ENCODE peak calls at places on chromosomes 2 and 18, in six cellular contexts. One of them, this sample, is unnamed.

GRCh38 chr18:69838620-69839411 is 108.9 kb downstream of the CD226 start:
- DNase-seq in Peyer's patch: no peak
- DNase-seq in astrocyte of the cerebellum: no peak
- DNase-seq in H1: peak
- DNase-seq in foreskin fibroblast: no peak
- DNase-seq in fibroblast of mammary gland: peak
- DNase-seq in this sample: no peak

GRCh38 chr2:66794571-66794970 is 359.6 kb downstream of the MEIS1 start:
- DNase-seq in Peyer's patch: no peak
- DNase-seq in astrocyte of the cerebellum: no peak
- DNase-seq in H1: no peak
- DNase-seq in foreskin fibroblast: no peak
- DNase-seq in fibroblast of mammary gland: no peak
- DNase-seq in this sample: no peak

GRCh38 chr2:217160978-217161973 is 301.4 kb upstream of the TNP1 start:
- DNase-seq in Peyer's patch: no peak
- DNase-seq in astrocyte of the cerebellum: no peak
- DNase-seq in H1: no peak
- DNase-seq in foreskin fibroblast: no peak
- DNase-seq in fibroblast of mammary gland: no peak
- DNase-seq in this sample: no peak

GRCh38 chr2:135485441-135485840 is 45.6 kb downstream of the ZRANB3 start:
- DNase-seq in Peyer's patch: no peak
- DNase-seq in astrocyte of the cerebellum: no peak
- DNase-seq in H1: no peak
- DNase-seq in foreskin fibroblast: no peak
- DNase-seq in fibroblast of mammary gland: no peak
- DNase-seq in this sample: peak

GRCh38 chr2:177783835-177784448 is 288.6 kb downstream of the PDE11A start:
- DNase-seq in Peyer's patch: no peak
- DNase-seq in astrocyte of the cerebellum: peak
- DNase-seq in H1: no peak
- DNase-seq in foreskin fibroblast: peak
- DNase-seq in fibroblast of mammary gland: peak
- DNase-seq in this sample: peak

GRCh38 chr2:8154270-8154669 is 527.6 kb upstream of the ID2 start:
- DNase-seq in Peyer's patch: no peak
- DNase-seq in astrocyte of the cerebellum: no peak
- DNase-seq in H1: no peak
- DNase-seq in foreskin fibroblast: no peak
- DNase-seq in fibroblast of mammary gland: no peak
- DNase-seq in this sample: no peak

GRCh38 chr18:57780318-57781127 is 22.6 kb downstream of the ATP8B1 start:
- DNase-seq in Peyer's patch: no peak
- DNase-seq in astrocyte of the cerebellum: peak
- DNase-seq in H1: no peak
- DNase-seq in foreskin fibroblast: peak
- DNase-seq in fibroblast of mammary gland: peak
- DNase-seq in this sample: peak

GRCh38 chr2:239792649-239793010 is 232.5 kb downstream of the NDUFA10 start:
- DNase-seq in Peyer's patch: no peak
- DNase-seq in astrocyte of the cerebellum: no peak
- DNase-seq in H1: no peak
- DNase-seq in foreskin fibroblast: no peak
- DNase-seq in fibroblast of mammary gland: no peak
- DNase-seq in this sample: no peak

GRCh38 chr2:60313470-60314172 is 239.8 kb downstream of the BCL11A start:
- DNase-seq in Peyer's patch: peak
- DNase-seq in astrocyte of the cerebellum: no peak
- DNase-seq in H1: no peak
- DNase-seq in foreskin fibroblast: no peak
- DNase-seq in fibroblast of mammary gland: no peak
- DNase-seq in this sample: no peak

GRCh38 chr2:40201425-40201824 is 250.5 kb downstream of the SLC8A1 start:
- DNase-seq in Peyer's patch: no peak
- DNase-seq in astrocyte of the cerebellum: no peak
- DNase-seq in H1: no peak
- DNase-seq in foreskin fibroblast: peak
- DNase-seq in fibroblast of mammary gland: peak
- DNase-seq in this sample: no peak

GRCh38 chr18:79847606-79848293 is 50.0 kb downstream of the KCNG2 start:
- DNase-seq in Peyer's patch: peak
- DNase-seq in astrocyte of the cerebellum: no peak
- DNase-seq in H1: peak
- DNase-seq in foreskin fibroblast: no peak
- DNase-seq in fibroblast of mammary gland: no peak
- DNase-seq in this sample: no peak

GRCh38 chr2:176174850-176175728 is 13.4 kb upstream of the HOXD1 start:
- DNase-seq in Peyer's patch: no peak
- DNase-seq in astrocyte of the cerebellum: no peak
- DNase-seq in H1: peak
- DNase-seq in foreskin fibroblast: no peak
- DNase-seq in fibroblast of mammary gland: no peak
- DNase-seq in this sample: no peak

GRCh38 chr2:155151945-155152344 is 453.4 kb downstream of the KCNJ3 start:
- DNase-seq in Peyer's patch: no peak
- DNase-seq in astrocyte of the cerebellum: no peak
- DNase-seq in H1: no peak
- DNase-seq in foreskin fibroblast: no peak
- DNase-seq in fibroblast of mammary gland: no peak
- DNase-seq in this sample: no peak
- H3K4me3 ChIP-seq in Peyer's patch: no peak
- H3K4me3 ChIP-seq in astrocyte of the cerebellum: no peak
- H3K4me3 ChIP-seq in H1: no peak
- H3K4me3 ChIP-seq in foreskin fibroblast: no peak
- H3K4me3 ChIP-seq in fibroblast of mammary gland: no peak
- H3K4me3 ChIP-seq in this sample: no peak

DNA sequence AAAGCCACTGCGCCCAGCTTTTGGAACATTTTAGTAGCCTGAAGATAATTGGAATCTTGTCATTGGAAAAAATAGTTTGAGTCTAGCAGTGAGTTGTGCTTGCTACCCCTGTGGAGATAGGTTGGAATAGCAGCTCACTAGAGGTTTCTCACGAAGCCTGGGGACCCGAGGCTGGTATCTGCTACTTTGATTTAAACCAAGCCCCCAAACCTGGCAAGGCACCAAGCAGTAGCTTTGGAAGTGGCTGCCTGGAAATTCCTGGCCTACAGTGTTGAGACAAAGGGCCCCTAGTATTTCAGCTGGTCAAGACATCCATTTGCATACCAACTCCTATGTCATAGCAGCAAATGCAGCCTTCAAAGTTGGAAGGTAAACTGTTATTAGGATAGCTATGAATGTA is 42.1 kb downstream of the NOP58 start:
- DNase-seq in Peyer's patch: no peak
- DNase-seq in astrocyte of the cerebellum: peak
- DNase-seq in H1: peak
- DNase-seq in foreskin fibroblast: no peak
- DNase-seq in fibroblast of mammary gland: no peak
- DNase-seq in this sample: no peak
- TF ChIP-seq CTCF in Peyer's patch: no peak
- TF ChIP-seq CTCF in astrocyte of the cerebellum: peak
- TF ChIP-seq CTCF in H1: no peak
- TF ChIP-seq CTCF in foreskin fibroblast: no peak
- TF ChIP-seq CTCF in fibroblast of mammary gland: no peak
- TF ChIP-seq CTCF in this sample: no peak

GRCh38 chr2:120892271-120892966 is 156.8 kb downstream of the GLI2 start:
- DNase-seq in Peyer's patch: no peak
- DNase-seq in astrocyte of the cerebellum: no peak
- DNase-seq in H1: no peak
- DNase-seq in foreskin fibroblast: no peak
- DNase-seq in fibroblast of mammary gland: no peak
- DNase-seq in this sample: no peak

GRCh38 chr2:120893874-120894584 is 158.4 kb downstream of the GLI2 start:
- DNase-seq in Peyer's patch: no peak
- DNase-seq in astrocyte of the cerebellum: no peak
- DNase-seq in H1: no peak
- DNase-seq in foreskin fibroblast: no peak
- DNase-seq in fibroblast of mammary gland: no peak
- DNase-seq in this sample: no peak

GRCh38 chr2:120890566-120891360 is 155.1 kb downstream of the GLI2 start:
- DNase-seq in Peyer's patch: no peak
- DNase-seq in astrocyte of the cerebellum: no peak
- DNase-seq in H1: no peak
- DNase-seq in foreskin fibroblast: no peak
- DNase-seq in fibroblast of mammary gland: no peak
- DNase-seq in this sample: no peak

GRCh38 chr2:120894936-120895335 is 159.3 kb downstream of the GLI2 start:
- DNase-seq in Peyer's patch: no peak
- DNase-seq in astrocyte of the cerebellum: no peak
- DNase-seq in H1: no peak
- DNase-seq in foreskin fibroblast: no peak
- DNase-seq in fibroblast of mammary gland: no peak
- DNase-seq in this sample: no peak

DNA sequence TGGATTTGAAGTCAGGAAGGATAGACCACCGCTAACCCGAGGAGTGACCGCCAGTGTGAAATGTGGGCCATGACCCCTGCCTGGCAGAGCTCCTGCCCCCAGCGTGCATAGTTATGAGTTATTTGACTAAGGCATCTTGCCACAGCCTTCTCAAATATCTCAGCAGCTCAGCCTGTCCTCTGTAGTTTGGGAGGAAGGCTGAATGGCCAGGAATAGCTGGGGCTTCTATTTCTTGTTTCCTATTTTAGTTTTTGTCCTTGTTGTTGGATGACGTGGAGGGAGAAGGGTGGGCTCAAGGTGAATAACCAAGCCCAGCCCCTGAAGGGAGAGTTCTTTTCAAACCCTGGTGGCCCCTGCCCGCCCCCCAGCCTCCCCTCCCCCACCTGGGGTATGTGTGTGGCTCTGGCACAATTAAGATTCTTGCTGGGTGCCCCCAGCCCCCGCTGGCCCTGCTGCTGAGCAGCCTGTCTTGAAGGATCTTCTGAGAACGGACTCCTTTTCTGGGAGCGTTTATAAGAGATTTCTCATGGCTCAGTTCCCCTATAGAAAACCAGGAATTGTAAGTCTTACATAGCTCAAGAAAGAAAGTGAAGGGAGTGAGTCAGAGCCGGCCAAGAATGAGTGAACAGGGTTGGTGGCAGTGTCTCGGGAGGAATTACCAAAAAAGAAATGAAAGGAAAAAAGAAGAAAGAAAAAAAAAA is 157.4 kb downstream of the GLI2 start:
- DNase-seq in Peyer's patch: no peak
- DNase-seq in astrocyte of the cerebellum: peak
- DNase-seq in H1: no peak
- DNase-seq in foreskin fibroblast: peak
- DNase-seq in fibroblast of mammary gland: peak
- DNase-seq in this sample: peak
- H3K4me3 ChIP-seq in Peyer's patch: no peak
- H3K4me3 ChIP-seq in astrocyte of the cerebellum: no peak
- H3K4me3 ChIP-seq in H1: peak
- H3K4me3 ChIP-seq in foreskin fibroblast: no peak
- H3K4me3 ChIP-seq in fibroblast of mammary gland: no peak
- H3K4me3 ChIP-seq in this sample: no peak

GRCh38 chr18:31942999-31943894 is at the start of gene TRAPPC8:
- DNase-seq in Peyer's patch: peak
- DNase-seq in astrocyte of the cerebellum: peak
- DNase-seq in H1: peak
- DNase-seq in foreskin fibroblast: peak
- DNase-seq in fibroblast of mammary gland: peak
- DNase-seq in this sample: peak
- TF ChIP-seq CTCF in Peyer's patch: no peak
- TF ChIP-seq CTCF in astrocyte of the cerebellum: peak
- TF ChIP-seq CTCF in H1: peak
- TF ChIP-seq CTCF in foreskin fibroblast: no peak
- TF ChIP-seq CTCF in fibroblast of mammary gland: no peak
- TF ChIP-seq CTCF in this sample: no peak

GRCh38 chr2:43708891-43709290 is 32.7 kb upstream of the C1GALT1C1L start:
- DNase-seq in Peyer's patch: no peak
- DNase-seq in astrocyte of the cerebellum: no peak
- DNase-seq in H1: no peak
- DNase-seq in foreskin fibroblast: peak
- DNase-seq in fibroblast of mammary gland: peak
- DNase-seq in this sample: no peak
- H3K4me3 ChIP-seq in Peyer's patch: no peak
- H3K4me3 ChIP-seq in astrocyte of the cerebellum: no peak
- H3K4me3 ChIP-seq in H1: no peak
- H3K4me3 ChIP-seq in foreskin fibroblast: no peak
- H3K4me3 ChIP-seq in fibroblast of mammary gland: no peak
- H3K4me3 ChIP-seq in this sample: no peak

GRCh38 chr18:22020867-22021370 is 148.5 kb upstream of the GATA6 start:
- DNase-seq in Peyer's patch: no peak
- DNase-seq in astrocyte of the cerebellum: no peak
- DNase-seq in H1: no peak
- DNase-seq in foreskin fibroblast: no peak
- DNase-seq in fibroblast of mammary gland: no peak
- DNase-seq in this sample: no peak
- TF ChIP-seq CTCF in Peyer's patch: no peak
- TF ChIP-seq CTCF in astrocyte of the cerebellum: no peak
- TF ChIP-seq CTCF in H1: no peak
- TF ChIP-seq CTCF in foreskin fibroblast: no peak
- TF ChIP-seq CTCF in fibroblast of mammary gland: no peak
- TF ChIP-seq CTCF in this sample: no peak

This sample was measured in fibroblast of villous mesenchyme.